ENCODE peak calls at places on chromosomes 2 and 18, in ten cellular contexts. B, U, W, L, M, J, I, R, N and E are unnamed samples.

GRCh38 chr2:33673937-33674336 is 74.8 kb upstream of the FAM98A start:
- DNase-seq in L (no peak), B (no peak), N (no peak), M (peak), W (peak), R (peak), U (no peak), J (no peak), I (no peak), E (no peak)

GRCh38 chr2:64609229-64609994 is 44.3 kb downstream of the SERTAD2 start:
- DNase-seq in I (peak), J (peak), U (no peak), L (no peak), N (peak), M (peak), B (no peak), W (peak), R (peak), E (peak)

GRCh38 chr2:235343869-235344268 is 150.0 kb upstream of the AGAP1 start:
- DNase-seq in L (no peak), W (peak), N (no peak), I (no peak), M (peak), B (no peak), R (no peak), J (no peak), U (no peak), E (no peak)

GRCh38 chr2:241659150-241659739 is 21.8 kb downstream of the ATG4B start:
- DNase-seq in B (peak), R (peak), N (no peak), J (no peak), L (peak), I (peak), W (peak), U (no peak), M (peak), E (no peak)

GRCh38 chr2:219497495-219498279 is 1.0 kb upstream of the GMPPA start:
- DNase-seq in J (peak), L (peak), R (peak), N (peak), W (peak), I (peak), U (peak), M (peak), B (peak), E (peak)

GRCh38 chr18:47968006-47968676 is 37.7 kb upstream of the SMAD2 start:
- DNase-seq in U (no peak), W (peak), R (no peak), L (no peak), I (peak), M (peak), J (no peak), N (no peak), B (no peak), E (no peak)

GRCh38 chr2:20629581-20630291 is 21.2 kb downstream of the HS1BP3 start:
- DNase-seq in L (no peak), J (no peak), M (no peak), I (no peak), N (no peak), W (no peak), B (no peak), U (no peak), R (no peak), E (no peak)

GRCh38 chr2:45170976-45171514 is 161.8 kb upstream of the SIX2 start:
- DNase-seq in I (no peak), N (no peak), R (no peak), L (no peak), J (no peak), W (peak), B (no peak), M (no peak), U (no peak), E (no peak)

DNA sequence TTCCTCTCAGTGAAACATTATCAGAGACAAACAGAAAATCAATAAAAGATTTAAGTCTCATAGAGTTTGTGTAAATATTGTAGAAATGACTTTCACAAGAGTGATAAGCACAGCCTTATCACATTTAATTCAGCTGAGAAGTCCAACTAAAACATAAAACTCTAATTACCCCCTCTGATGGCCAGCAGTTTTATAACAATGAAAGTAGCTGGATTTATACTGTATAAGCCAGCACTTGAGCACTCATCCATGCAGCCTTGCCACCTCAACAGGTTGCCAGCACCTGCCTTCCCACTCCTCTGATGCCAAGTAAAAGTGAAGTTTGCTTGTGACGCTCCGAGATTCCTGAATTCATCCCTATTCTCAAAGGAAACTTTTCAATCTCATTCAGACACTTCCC is 103.0 kb upstream of the STK39 start:
- DNase-seq in N (no peak), L (no peak), M (no peak), J (no peak), B (no peak), W (peak), I (no peak), U (no peak), R (no peak), E (no peak)
- TF ChIP-seq CTCF in N (no peak), L (peak), M (no peak), J (no peak), B (no peak), W (peak), I (no peak), U (no peak), R (no peak), E (no peak)

GRCh38 chr18:65704051-65704450 is 46.8 kb upstream of the CDH7 start:
- DNase-seq in M (no peak), B (no peak), U (no peak), N (no peak), R (no peak), W (no peak), J (no peak), I (no peak), L (no peak), E (no peak)

GRCh38 chr18:65706646-65707045 is 44.2 kb upstream of the CDH7 start:
- DNase-seq in U (no peak), L (no peak), R (no peak), I (no peak), N (no peak), W (no peak), B (no peak), J (no peak), M (no peak), E (no peak)
- TF ChIP-seq CTCF in U (no peak), L (no peak), R (no peak), I (no peak), N (no peak), W (no peak), B (no peak), J (no peak), M (no peak), E (no peak)

GRCh38 chr18:27954226-27954625 is 222.7 kb downstream of the CDH2 start:
- DNase-seq in W (peak), N (no peak), L (peak), R (no peak), B (no peak), J (no peak), I (no peak), M (peak), U (no peak), E (no peak)
- TF ChIP-seq CTCF in W (peak), N (no peak), L (no peak), R (no peak), B (no peak), J (no peak), I (no peak), M (no peak), U (no peak), E (no peak)

GRCh38 chr2:10900216-10901109 is 11.3 kb upstream of the KCNF1 start:
- DNase-seq in W (no peak), I (peak), B (no peak), R (no peak), J (peak), N (peak), L (no peak), U (no peak), M (no peak), E (no peak)
- TF ChIP-seq CTCF in W (peak), I (peak), B (peak), R (peak), J (peak), N (peak), L (peak), U (no peak), M (peak), E (no peak)

DNA sequence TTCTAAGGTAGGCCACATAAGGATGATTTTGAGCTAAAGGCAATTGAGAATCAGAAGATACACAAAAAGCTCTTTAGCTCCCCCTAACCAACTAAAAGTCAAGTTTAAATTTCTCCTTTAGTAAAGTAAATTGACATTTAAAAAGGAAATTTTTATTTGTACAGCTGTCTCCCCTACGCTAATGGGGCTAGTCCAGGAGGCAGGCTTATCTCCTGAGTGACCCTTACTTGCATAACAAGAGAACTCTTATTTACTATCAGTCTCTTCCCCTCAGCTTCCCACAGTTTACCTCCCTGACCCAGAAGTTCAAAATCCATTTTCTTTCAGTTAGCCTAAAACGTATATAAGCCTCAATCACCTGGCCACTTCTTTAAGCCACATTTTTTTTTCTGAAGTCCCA is 1002.8 kb upstream of the NRXN1 start:
- DNase-seq in J (no peak), M (no peak), I (no peak), N (no peak), L (no peak), W (peak), U (no peak), B (no peak), R (no peak), E (no peak)
- TF ChIP-seq CTCF in J (no peak), M (no peak), I (no peak), N (no peak), L (no peak), W (peak), U (no peak), B (no peak), R (no peak), E (no peak)

GRCh38 chr2:239275037-239275685 is 125.7 kb downstream of the HDAC4 start:
- DNase-seq in M (peak), J (peak), W (peak), I (peak), U (peak), N (peak), R (peak), L (peak), B (peak), E (peak)
- TF ChIP-seq CTCF in M (peak), J (peak), W (peak), I (peak), U (no peak), N (no peak), R (no peak), L (peak), B (peak), E (no peak)

GRCh38 chr2:138841459-138841858 is 61.3 kb upstream of the NXPH2 start:
- DNase-seq in R (no peak), I (no peak), J (no peak), W (no peak), N (no peak), U (no peak), B (no peak), L (no peak), M (no peak), E (no peak)
- TF ChIP-seq CTCF in R (no peak), I (no peak), J (no peak), W (no peak), N (no peak), U (no peak), B (no peak), L (no peak), M (no peak), E (no peak)